ENCODE peak calls at places on chromosomes 6 and 20, in six cellular contexts. L is IMR-90, O is H9, C is neuronal stem cell, N is trophoblast cell, H is H1. J is an unnamed sample.

GRCh38 chr20:23937303-23938117 is 51.1 kb downstream of the GGTLC1 start:
- DNase-seq in L (peak), O (peak), C (peak), N (peak), H (peak), J (peak)

GRCh38 chr6:30411515-30412207 is 66.7 kb downstream of the RPP21 start:
- DNase-seq in L (peak), O (peak), C (no peak), N (peak), H (peak), J (peak)

GRCh38 chr6:75747371-75747984 is 1.6 kb upstream of the MYO6 start:
- DNase-seq in L (no peak), O (no peak), C (no peak), N (peak), H (no peak), J (no peak)

GRCh38 chr6:150394886-150395285 is 26.1 kb downstream of the IYD start:
- DNase-seq in L (no peak), O (no peak), C (no peak), N (peak), H (no peak), J (no peak)

GRCh38 chr6:137136065-137136464 is 37.4 kb downstream of the IL22RA2 start:
- DNase-seq in L (no peak), O (no peak), C (no peak), N (no peak), H (no peak), J (no peak)

GRCh38 chr6:38686270-38687042 is 16.5 kb downstream of the GLO1 start:
- DNase-seq in L (peak), O (no peak), C (no peak), N (no peak), H (no peak), J (no peak)

GRCh38 chr6:52116605-52116948 is 29.2 kb upstream of the PKHD1 start:
- DNase-seq in L (no peak), O (no peak), C (no peak), N (no peak), H (no peak), J (no peak)

GRCh38 chr6:99905209-99906106 is 88.6 kb downstream of the MCHR2 start:
- DNase-seq in L (peak), O (no peak), C (peak), N (peak), H (peak), J (peak)

GRCh38 chr20:11891827-11892521 is 25.7 kb upstream of the BTBD3 start:
- DNase-seq in L (peak), O (peak), C (peak), N (peak), H (no peak), J (peak)

GRCh38 chr6:79430913-79431312 is 106.3 kb downstream of the LCA5 start:
- DNase-seq in L (no peak), O (peak), C (no peak), N (no peak), H (no peak), J (no peak)

GRCh38 chr6:43725643-43726580 is 38.3 kb upstream of the MRPS18A start:
- DNase-seq in L (no peak), O (no peak), C (no peak), N (no peak), H (no peak), J (no peak)

GRCh38 chr6:159042003-159042823 is 2.6 kb downstream of the TAGAP start:
- DNase-seq in L (peak), O (peak), C (peak), N (peak), H (peak), J (peak)

GRCh38 chr6:90294614-90294988 is 2.0 kb downstream of the BACH2 start:
- DNase-seq in L (no peak), O (peak), C (no peak), N (no peak), H (no peak), J (peak)

GRCh38 chr20:6108330-6108729 is 14.5 kb downstream of the FERMT1 start:
- DNase-seq in L (no peak), O (peak), C (no peak), N (peak), H (no peak), J (no peak)

GRCh38 chr20:10658051-10658823 is 15.6 kb downstream of the JAG1 start:
- DNase-seq in L (no peak), O (no peak), C (no peak), N (no peak), H (no peak), J (no peak)

GRCh38 chr6:145087034-145087433 is 648.3 kb downstream of the EPM2A start:
- DNase-seq in L (peak), O (no peak), C (no peak), N (peak), H (no peak), J (peak)

GRCh38 chr20:19419420-19419819 is 207.0 kb downstream of the SLC24A3 start:
- DNase-seq in L (no peak), O (no peak), C (no peak), N (no peak), H (no peak), J (no peak)

GRCh38 chr20:45010399-45010828 is 44.1 kb downstream of the STK4 start:
- DNase-seq in L (peak), O (no peak), C (no peak), N (no peak), H (no peak), J (peak)

GRCh38 chr6:108526739-108527174 is 34.0 kb upstream of the FOXO3 start:
- DNase-seq in L (peak), O (no peak), C (peak), N (no peak), H (no peak), J (peak)

GRCh38 chr6:36962874-36963273 is 8.3 kb downstream of the PI16 start:
- DNase-seq in L (peak), O (peak), C (peak), N (peak), H (peak), J (peak)

GRCh38 chr20:19727251-19727847 is 30.7 kb upstream of the RIN2 start:
- DNase-seq in L (no peak), O (no peak), C (no peak), N (no peak), H (no peak), J (no peak)

GRCh38 chr20:63444548-63444947 is 27.9 kb downstream of the KCNQ2 start:
- DNase-seq in L (no peak), O (no peak), C (no peak), N (no peak), H (no peak), J (no peak)

GRCh38 chr20:37233471-37234253 is 28.0 kb downstream of the GHRH start:
- DNase-seq in L (no peak), O (no peak), C (no peak), N (peak), H (no peak), J (no peak)

GRCh38 chr6:15993716-15994228 is 135.1 kb upstream of the MYLIP start:
- DNase-seq in L (no peak), O (no peak), C (no peak), N (peak), H (no peak), J (no peak)

GRCh38 chr6:5995705-5996686 is 10.7 kb downstream of the NRN1 start:
- DNase-seq in L (peak), O (peak), C (no peak), N (peak), H (no peak), J (no peak)

GRCh38 chr6:142387997-142388815 is 86.4 kb downstream of the ADGRG6 start:
- DNase-seq in L (peak), O (no peak), C (no peak), N (no peak), H (no peak), J (peak)

DNA sequence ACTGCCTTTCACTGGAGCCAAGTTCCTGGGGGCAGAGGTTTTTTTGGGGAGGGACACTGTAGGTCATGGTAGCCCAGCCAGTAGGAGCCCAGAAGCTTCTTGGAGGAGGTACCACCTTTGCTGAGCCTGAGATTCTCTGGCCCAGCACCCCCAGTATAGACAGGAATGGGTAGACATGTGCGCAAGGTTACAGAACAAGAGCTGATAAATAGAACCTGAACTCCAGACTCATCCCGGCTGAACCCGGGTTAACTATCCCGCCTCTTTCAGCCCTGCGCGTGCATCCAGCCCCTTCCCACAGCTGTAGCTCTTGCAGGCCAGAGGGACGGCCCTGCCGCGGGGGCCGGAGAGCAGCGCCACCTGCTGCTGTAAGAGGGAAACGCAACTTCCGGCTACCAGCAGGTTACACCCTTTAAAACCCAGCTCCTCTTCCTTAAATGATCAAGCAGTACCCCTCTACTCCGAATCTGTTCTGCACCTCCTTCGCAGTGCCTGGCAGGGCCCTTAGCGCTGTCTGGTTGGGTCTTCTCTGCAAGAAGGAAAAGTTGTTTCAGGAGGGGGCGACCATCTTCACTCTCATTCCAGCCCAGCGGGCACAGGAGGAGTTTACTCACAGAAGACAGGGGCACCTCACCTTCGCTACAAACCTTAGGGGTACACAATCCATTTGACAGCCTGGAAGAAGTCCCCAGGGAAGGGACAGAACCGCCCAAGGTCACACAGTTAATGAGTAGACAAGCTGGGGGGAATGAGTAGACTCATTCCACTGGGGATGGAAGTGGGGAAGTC is 7.5 kb downstream of the SRXN1 start:
- DNase-seq in L (peak), O (peak), C (peak), N (peak), H (peak), J (peak)
- H3K14ac ChIP-seq in L (no peak), O (no peak), C (no peak), N (no peak), H (no peak), J (no peak)

DNA sequence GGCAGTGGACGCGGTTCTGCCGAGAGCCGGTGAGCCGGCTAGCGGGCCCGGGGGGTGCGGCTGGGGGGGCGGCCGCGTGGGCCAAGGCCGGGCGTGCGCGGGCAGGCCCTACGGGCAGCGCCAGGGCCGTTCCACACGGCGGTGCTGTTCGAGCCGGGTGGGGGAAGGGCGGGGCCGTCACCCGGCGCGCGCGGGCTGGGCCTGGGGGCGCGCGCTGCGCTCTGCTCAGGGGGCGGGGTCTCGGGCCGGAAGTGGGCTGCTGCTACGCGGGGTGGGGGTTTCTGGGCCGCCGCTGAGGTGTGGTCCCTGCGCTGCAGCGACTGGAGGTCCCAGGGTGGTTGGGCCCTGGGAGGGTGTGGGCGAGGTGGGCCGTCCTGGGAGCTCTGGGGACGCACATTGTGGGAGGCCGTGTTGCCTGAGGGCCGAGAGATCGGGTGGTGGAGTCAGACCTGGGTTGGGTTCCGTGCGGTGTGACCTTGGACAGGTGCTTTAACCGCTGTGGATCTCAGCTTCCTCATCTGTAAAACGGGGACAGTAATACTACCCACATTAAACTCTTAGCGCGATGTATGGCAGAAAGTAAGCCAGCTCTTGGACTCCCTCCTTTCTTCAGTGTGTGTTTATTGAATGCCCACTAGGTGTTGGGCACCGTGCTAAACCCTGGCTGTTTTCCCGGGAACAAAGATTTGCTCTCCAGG is 395 bp downstream of the MAPRE1 start:
- DNase-seq in L (peak), O (peak), C (peak), N (peak), H (no peak), J (peak)
- H3K14ac ChIP-seq in L (peak), O (peak), C (peak), N (peak), H (peak), J (no peak)

GRCh38 chr20:8127553-8128255 is 4.4 kb upstream of the PLCB1 start:
- DNase-seq in L (peak), O (no peak), C (no peak), N (no peak), H (no peak), J (peak)
- H3K14ac ChIP-seq in L (no peak), O (no peak), C (no peak), N (no peak), H (no peak), J (no peak)

DNA sequence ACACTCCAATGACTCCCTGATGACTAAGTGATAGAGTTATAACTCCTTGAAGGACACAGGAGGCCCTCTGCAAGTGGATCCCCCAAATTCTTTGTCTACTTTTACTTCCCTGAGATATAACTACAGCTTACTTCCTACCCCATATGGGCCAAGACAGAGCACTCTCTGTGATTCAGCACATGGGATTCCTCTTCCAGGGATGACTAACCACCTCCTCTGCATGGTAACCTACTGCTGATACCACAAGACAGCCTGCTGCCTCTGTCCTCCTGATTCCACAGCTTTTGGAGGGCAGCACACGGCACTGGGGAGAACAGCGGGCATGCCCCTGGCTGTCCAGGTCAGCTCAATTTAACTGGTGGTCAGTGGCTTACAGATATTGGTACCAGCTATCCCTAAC is 675.7 kb upstream of the AGPAT4 start:
- DNase-seq in L (no peak), O (no peak), C (no peak), N (peak), H (no peak), J (no peak)
- H3K14ac ChIP-seq in L (no peak), O (no peak), C (no peak), N (no peak), H (no peak), J (no peak)

DNA sequence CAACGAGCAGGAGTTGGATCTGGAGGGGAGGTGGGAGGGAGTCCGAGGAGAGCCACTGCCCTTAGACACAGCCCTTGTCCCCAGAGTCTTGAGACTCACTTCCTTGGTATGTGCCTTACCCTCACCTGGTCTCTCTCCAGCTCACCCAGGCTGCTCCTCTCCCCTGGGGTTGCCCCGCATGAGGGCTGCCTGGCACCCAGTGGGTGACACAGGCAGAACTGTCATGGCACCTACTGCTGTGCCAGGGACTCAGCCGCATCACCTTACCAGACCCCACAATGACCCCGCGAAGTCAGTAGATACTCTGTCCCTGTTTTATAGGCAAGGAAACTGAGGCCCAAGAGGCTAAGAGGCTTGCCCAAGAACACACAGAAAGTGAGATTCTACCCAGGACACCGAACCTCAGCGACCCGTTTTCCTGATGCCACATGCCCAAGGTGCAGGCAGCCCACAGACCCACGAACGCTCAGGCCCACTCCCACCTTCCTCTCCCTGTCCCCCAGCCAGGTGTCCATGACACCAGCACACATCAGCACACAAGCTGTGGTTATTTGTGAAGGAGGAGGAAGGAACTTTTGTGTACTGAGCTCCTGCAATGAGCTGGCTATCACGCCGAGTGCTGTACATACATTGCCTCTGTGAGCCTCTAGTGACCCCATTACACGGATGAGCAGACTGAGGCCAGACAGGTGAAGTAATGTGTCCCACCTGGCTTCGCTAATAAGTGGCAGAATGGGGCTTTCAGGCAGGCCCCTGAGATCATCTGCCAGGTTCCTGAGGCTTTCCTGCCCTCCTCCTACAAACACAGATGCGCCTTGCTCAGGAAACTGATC is 168.1 kb downstream of the GRM4 start:
- DNase-seq in L (no peak), O (peak), C (no peak), N (no peak), H (no peak), J (no peak)
- H3K14ac ChIP-seq in L (no peak), O (no peak), C (no peak), N (no peak), H (no peak), J (no peak)

GRCh38 chr6:167113047-167113446 is 9.8 kb upstream of the CCR6 start:
- DNase-seq in L (no peak), O (no peak), C (no peak), N (no peak), H (no peak), J (no peak)

GRCh38 chr6:167111597-167111996 is 11.3 kb upstream of the CCR6 start:
- DNase-seq in L (no peak), O (no peak), C (no peak), N (no peak), H (no peak), J (no peak)

GRCh38 chr6:167115054-167115453 is 7.8 kb upstream of the CCR6 start:
- DNase-seq in L (no peak), O (no peak), C (no peak), N (no peak), H (no peak), J (no peak)

GRCh38 chr6:167113935-167114910 is 8.7 kb upstream of the CCR6 start:
- DNase-seq in L (no peak), O (no peak), C (no peak), N (no peak), H (no peak), J (no peak)

DNA sequence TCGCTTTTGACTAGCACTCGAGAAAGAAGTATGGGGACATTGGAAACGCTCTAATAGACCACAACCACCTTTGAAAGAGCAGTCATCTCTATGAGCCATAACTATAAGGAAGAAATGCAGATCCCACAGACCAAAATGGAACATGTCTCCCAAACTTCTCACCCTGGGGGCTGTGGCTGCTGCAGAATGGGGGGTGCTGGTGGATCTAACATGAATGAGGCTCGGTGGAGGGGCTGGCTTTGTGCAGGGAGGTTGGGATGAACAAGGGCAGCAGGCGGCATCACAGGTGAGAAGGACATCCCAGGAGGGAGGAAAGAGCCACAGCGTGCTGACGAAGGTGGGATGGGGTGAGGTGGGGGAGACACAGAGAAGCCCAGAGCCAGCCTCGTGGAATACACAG is 10.5 kb upstream of the CCR6 start:
- DNase-seq in L (no peak), O (no peak), C (no peak), N (no peak), H (no peak), J (no peak)
- H3K14ac ChIP-seq in L (no peak), O (no peak), C (no peak), N (no peak), H (no peak), J (no peak)

DNA sequence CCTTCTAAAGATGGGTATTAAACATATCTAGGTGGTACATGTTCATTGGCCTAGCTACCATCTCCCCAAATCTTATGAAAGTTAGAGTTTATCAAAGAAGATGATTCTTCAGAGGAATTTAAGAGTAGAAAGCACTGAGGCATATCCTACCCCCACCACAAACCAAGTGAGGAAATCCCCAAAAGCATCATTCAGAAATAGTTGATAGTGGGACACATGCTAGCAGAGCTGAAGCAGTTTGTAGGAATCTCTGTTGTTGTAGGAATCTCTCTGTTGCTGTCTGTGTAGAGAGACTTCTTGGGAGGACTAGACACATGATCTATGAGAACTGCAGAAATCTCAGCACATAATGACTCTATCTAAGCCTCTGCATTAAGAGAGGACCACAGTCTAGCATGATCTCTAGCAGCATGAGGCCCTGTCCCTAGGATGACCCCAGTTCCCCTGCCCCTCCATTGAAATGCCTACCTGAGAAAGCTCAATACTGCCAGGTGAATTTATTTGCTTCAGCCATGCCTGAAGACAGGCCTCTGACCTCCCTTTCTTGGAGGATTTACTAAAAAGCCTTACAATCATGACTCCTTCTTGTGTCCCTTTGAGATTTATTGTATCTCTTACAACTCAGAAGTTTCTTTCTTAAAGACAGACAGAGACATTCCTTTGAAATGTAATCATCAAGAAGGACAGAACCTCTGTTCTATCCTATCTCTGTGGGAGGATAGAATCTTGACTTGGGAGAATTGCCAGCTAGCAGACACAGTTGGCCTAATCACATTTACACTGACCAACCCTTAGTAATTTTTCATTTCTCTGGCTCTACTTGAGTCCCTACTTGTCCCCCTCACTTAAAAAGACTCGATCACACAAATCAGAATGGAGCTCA is 582.4 kb downstream of the PHF3 start:
- DNase-seq in L (peak), O (no peak), C (no peak), N (no peak), H (no peak), J (peak)
- H3K14ac ChIP-seq in L (peak), O (no peak), C (no peak), N (no peak), H (no peak), J (no peak)

J was measured in mesenchymal stem cell.